ENCODE peak calls at places on chromosome 22, in eight cellular contexts. V is ovary, X is GM23338, U is AG04450, S is A549, J is kidney, I is body of pancreas, L is right lobe of liver. F is an unnamed sample.

GRCh38 chr22:50699001-50699753 is 26.6 kb downstream of the SHANK3 start:
- DNase-seq in J (peak; percentile 48), U (no peak), V (no peak), S (no peak), L (peak; percentile 35), I (no peak), X (no peak), F (no peak)

GRCh38 chr22:31102441-31103081 is 4.8 kb downstream of the SELENOM start:
- DNase-seq in V (peak; percentile 71), U (peak; percentile 95), X (no peak), L (no peak), J (peak; percentile 91), I (peak; percentile 59), S (no peak), F (peak; percentile 97)

GRCh38 chr22:49933236-49933921 is 14.9 kb downstream of the CRELD2 start:
- DNase-seq in J (peak; percentile 95), I (no peak), V (peak; percentile 85), S (no peak), X (no peak), L (peak; percentile 44), U (no peak), F (peak; percentile 73)

GRCh38 chr22:26852176-26852575 is 194.8 kb downstream of the MIAT start:
- DNase-seq in J (no peak), U (no peak), I (no peak), X (peak; percentile 89), S (no peak), V (no peak), L (no peak), F (no peak)

GRCh38 chr22:41681616-41682015 is 7.1 kb downstream of the SNU13 start:
- DNase-seq in U (no peak), L (no peak), X (no peak), I (no peak), V (no peak), S (no peak), J (no peak), F (no peak)

GRCh38 chr22:44918166-44918924 is 91.5 kb downstream of the PHF21B start:
- DNase-seq in V (peak; percentile 22), U (no peak), L (no peak), J (peak; percentile 60), S (no peak), I (no peak), X (no peak), F (no peak)

GRCh38 chr22:49867303-49868250 is 13.9 kb downstream of the ZBED4 start:
- DNase-seq in V (no peak), X (no peak), J (no peak), S (no peak), L (no peak), I (no peak), U (no peak), F (no peak)

GRCh38 chr22:34812631-34813030 is 253.3 kb upstream of the ISX start:
- DNase-seq in I (no peak), X (no peak), S (no peak), V (no peak), J (no peak), U (no peak), L (no peak), F (no peak)

GRCh38 chr22:48459259-48459658 is 1368.4 kb downstream of the BRD1 start:
- DNase-seq in L (no peak), S (no peak), U (no peak), I (no peak), J (no peak), X (no peak), V (no peak), F (no peak)

GRCh38 chr22:44891293-44891747 is 118.5 kb downstream of the PHF21B start:
- DNase-seq in I (no peak), X (no peak), S (no peak), L (no peak), J (peak; percentile 44), V (no peak), U (no peak), F (no peak)

GRCh38 chr22:30267382-30268302 is 991 bp upstream of the OSM start:
- DNase-seq in J (peak; percentile 66), V (no peak), X (no peak), L (no peak), S (no peak), I (peak; percentile 41), U (no peak), F (no peak)

GRCh38 chr22:22692707-22693530 is 48.5 kb downstream of the GGTLC2 start:
- DNase-seq in L (peak; percentile 70), U (no peak), X (peak; percentile 86), V (peak; percentile 61), I (peak; percentile 86), S (peak; percentile 56), J (peak; percentile 87), F (no peak)

GRCh38 chr22:22576244-22576988 is 17.4 kb upstream of the PRAME start:
- DNase-seq in X (peak; percentile 84), V (peak; percentile 65), L (peak; percentile 59), S (peak; percentile 48), J (no peak), I (peak; percentile 30), U (no peak), F (no peak)

GRCh38 chr22:45212306-45212709 is 28.4 kb downstream of the KIAA0930 start:
- DNase-seq in I (peak; percentile 48), X (peak; percentile 63), V (peak; percentile 85), J (peak; percentile 91), U (peak; percentile 70), S (peak; percentile 55), L (peak; percentile 49), F (peak; percentile 73)

GRCh38 chr22:36369922-36370781 is 17.6 kb downstream of the MYH9 start:
- DNase-seq in I (peak; percentile 78), V (no peak), X (no peak), J (no peak), L (no peak), S (no peak), U (no peak), F (peak; percentile 74)

GRCh38 chr22:28903719-28904118 is 20.3 kb downstream of the ZNRF3 start:
- DNase-seq in L (no peak), J (no peak), I (peak; percentile 43), S (no peak), X (no peak), U (no peak), V (peak; percentile 58), F (no peak)

GRCh38 chr22:48444320-48445112 is 1383.2 kb downstream of the BRD1 start:
- DNase-seq in U (no peak), L (no peak), X (no peak), S (no peak), I (no peak), V (no peak), J (peak; percentile 59), F (no peak)

GRCh38 chr22:35961480-35961902 is 67.1 kb downstream of the RBFOX2 start:
- DNase-seq in X (peak; percentile 96), L (no peak), U (peak; percentile 55), V (no peak), S (peak; percentile 7), I (peak; percentile 28), J (peak; percentile 51), F (peak; percentile 73)

GRCh38 chr22:21100149-21101032 is 54.6 kb downstream of the LRRC74B start:
- DNase-seq in L (no peak), X (no peak), S (no peak), V (no peak), J (no peak), I (no peak), U (no peak), F (no peak)
- TF ChIP-seq CTCF in L (no peak), X (no peak), S (no peak), V (no peak), J (no peak), I (no peak), U (no peak), F (no peak)

GRCh38 chr22:25564320-25564978 is at the start of gene GRK3:
- DNase-seq in J (peak; percentile 93), I (peak; percentile 78), L (peak; percentile 76), S (peak; percentile 21), X (peak; percentile 75), U (no peak), V (peak; percentile 77), F (peak; percentile 76)

GRCh38 chr22:25567305-25567704 is 2.8 kb downstream of the GRK3 start:
- DNase-seq in J (no peak), L (no peak), X (no peak), U (no peak), V (no peak), S (no peak), I (no peak), F (no peak)

GRCh38 chr22:25566812-25567211 is 2.3 kb downstream of the GRK3 start:
- DNase-seq in U (no peak), J (no peak), V (no peak), I (no peak), S (no peak), L (no peak), X (no peak), F (no peak)

GRCh38 chr22:25563757-25564319 is 637 bp upstream of the GRK3 start:
- DNase-seq in V (no peak), J (no peak), X (peak; percentile 51), S (no peak), L (peak; percentile 29), I (peak; percentile 67), U (no peak), F (peak; percentile 26)

GRCh38 chr22:25564979-25565677 is 653 bp downstream of the GRK3 start:
- DNase-seq in L (peak; percentile 33), J (peak; percentile 81), I (peak; percentile 27), X (peak; percentile 91), U (no peak), V (no peak), S (peak; percentile 3), F (peak; percentile 43)
- H3K27ac ChIP-seq in L (peak overlapping the region; percentile 37), J (no peak overlapping the region), I (peak overlapping the region; percentile 48), X (no peak overlapping the region), U (no peak overlapping the region), V (no peak overlapping the region), S (peak overlapping the region; percentile 97), F (peak overlapping the region; percentile 75)

DNA sequence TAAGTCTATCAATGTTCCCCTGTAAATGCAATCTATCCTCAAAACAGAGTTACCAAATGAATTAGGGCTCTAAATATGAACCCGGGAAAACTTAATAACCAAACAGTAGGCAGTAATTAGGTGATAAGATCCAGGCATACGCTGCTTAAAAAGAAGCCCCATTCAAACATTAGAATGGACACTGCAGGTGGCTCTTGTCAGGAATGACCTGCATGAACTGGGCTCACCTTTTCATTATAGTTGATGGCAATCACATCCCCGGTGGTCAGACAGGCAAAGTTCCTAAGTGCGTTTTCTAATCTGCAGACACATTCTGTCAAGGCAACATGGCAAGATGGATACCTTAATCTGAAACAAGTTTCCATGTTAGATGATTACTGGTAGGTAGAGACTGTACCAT is 14.0 kb downstream of the UFD1 start:
- DNase-seq in V (no peak), X (no peak), S (no peak), J (no peak), U (no peak), L (no peak), I (no peak), F (no peak)
- TF ChIP-seq CTCF in V (no peak), X (no peak), S (no peak), J (no peak), U (no peak), L (no peak), I (no peak), F (no peak)

DNA sequence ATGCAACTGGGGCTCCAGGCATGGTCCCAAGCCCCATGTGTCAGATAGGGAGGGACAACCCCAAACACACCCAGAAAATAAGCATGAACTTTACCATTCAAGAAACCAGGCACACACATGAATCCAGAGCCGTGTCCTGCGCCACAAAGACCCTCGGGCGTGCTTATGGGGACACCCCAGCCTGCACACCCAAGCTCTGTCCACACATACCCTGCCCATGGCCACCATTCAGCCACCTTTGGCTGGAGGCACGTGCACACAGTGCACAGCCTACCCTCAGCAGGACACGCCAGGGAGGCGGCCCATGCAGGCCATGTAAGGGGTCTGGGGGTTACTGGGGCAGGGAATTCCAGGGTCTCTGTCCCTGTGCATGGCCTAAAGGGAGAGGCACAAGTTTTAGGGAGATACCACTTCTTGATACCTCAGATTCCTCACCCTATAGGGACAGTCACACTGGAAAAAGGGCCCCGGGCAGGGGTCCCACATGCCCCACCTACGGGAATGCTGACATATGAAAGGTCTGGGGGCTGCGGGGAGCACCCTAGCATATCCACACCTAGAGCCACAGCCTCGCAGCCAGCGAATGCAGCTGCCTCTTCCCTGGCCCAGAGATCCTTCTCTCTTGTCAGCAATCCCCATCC is 20.6 kb downstream of the PACSIN2 start:
- DNase-seq in U (no peak), S (no peak), X (no peak), V (no peak), J (no peak), L (no peak), I (no peak), F (no peak)
- H3K27ac ChIP-seq in U (peak overlapping the region; percentile 93), S (peak overlapping the region; percentile 95), X (peak overlapping the region; percentile 50), V (peak overlapping the region; percentile 40), J (peak overlapping the region; percentile 92), L (peak overlapping the region; percentile 92), I (peak overlapping the region; percentile 94), F (peak overlapping the region; percentile 70)